ENCODE peak calls at places on chromosomes 6 and 20, in nine cellular contexts. P is heart left ventricle; K is CD4-positive, CD25-positive, alpha-beta regulatory T cell; G is Karpas-422; M is effector memory CD4-positive, alpha-beta T cell; Z is psoas muscle; H is stomach; D is pancreas; Q is CD8-positive, alpha-beta T cell. U is an unnamed sample.

GRCh38 chr6:7417684-7418083 is 28.1 kb downstream of the RIOK1 start:
- DNase-seq in P (no peak), K (no peak), G (no peak), M (no peak), Z (no peak), H (no peak), D (no peak), Q (no peak), U (no peak)

GRCh38 chr6:28566527-28567252 is 41.0 kb downstream of the GPX5 start:
- DNase-seq in P (no peak), K (no peak), G (no peak), M (no peak), Z (no peak), H (no peak), D (no peak), Q (no peak), U (no peak)

GRCh38 chr6:83958250-83958685 is 75.3 kb upstream of the MRAP2 start:
- DNase-seq in P (no peak), K (no peak), G (no peak), M (no peak), Z (no peak), H (no peak), D (no peak), Q (no peak), U (no peak)

GRCh38 chr6:113971786-113972185 is 838 bp upstream of the HDAC2 start:
- DNase-seq in P (no peak), K (no peak), G (peak; percentile 57), M (no peak), Z (no peak), H (no peak), D (no peak), Q (no peak), U (no peak)

GRCh38 chr20:19849341-19850189 is 91.5 kb downstream of the RIN2 start:
- DNase-seq in P (no peak), K (no peak), G (no peak), M (no peak), Z (no peak), H (no peak), D (no peak), Q (no peak), U (no peak)

GRCh38 chr20:41222703-41223102 is 85.4 kb downstream of the PLCG1 start:
- DNase-seq in P (no peak), K (no peak), G (no peak), M (no peak), Z (no peak), H (no peak), D (no peak), Q (no peak), U (no peak)

GRCh38 chr20:59634435-59635005 is 30.2 kb downstream of the PHACTR3 start:
- DNase-seq in P (no peak), K (no peak), G (no peak), M (no peak), Z (no peak), H (peak; percentile 14), D (no peak), Q (no peak), U (peak; percentile 43)

GRCh38 chr20:52914870-52915269 is 57.3 kb upstream of the TSHZ2 start:
- DNase-seq in P (no peak), K (no peak), G (no peak), M (no peak), Z (no peak), H (no peak), D (no peak), Q (no peak), U (no peak)

GRCh38 chr6:81226957-81227356 is 525.5 kb downstream of the TENT5A start:
- DNase-seq in P (no peak), K (no peak), G (no peak), M (no peak), Z (no peak), H (no peak), D (no peak), Q (no peak), U (no peak)

GRCh38 chr6:160042014-160042773 is 73.3 kb downstream of the IGF2R start:
- DNase-seq in P (no peak), K (no peak), G (no peak), M (no peak), Z (no peak), H (no peak), D (no peak), Q (no peak), U (no peak)

GRCh38 chr6:84791233-84791632 is 26.8 kb upstream of the TBX18 start:
- DNase-seq in P (no peak), K (no peak), G (no peak), M (no peak), Z (no peak), H (no peak), D (no peak), Q (no peak), U (no peak)

GRCh38 chr6:112760831-112761230 is 413.7 kb downstream of the RFPL4B start:
- DNase-seq in P (no peak), K (no peak), G (no peak), M (no peak), Z (no peak), H (no peak), D (no peak), Q (no peak), U (no peak)

GRCh38 chr6:11977738-11978137 is 34.4 kb upstream of the HIVEP1 start:
- DNase-seq in P (no peak), K (no peak), G (no peak), M (no peak), Z (no peak), H (no peak), D (no peak), Q (no peak), U (no peak)

GRCh38 chr20:2698186-2698817 is 5.7 kb downstream of the EBF4 start:
- DNase-seq in P (no peak), K (no peak), G (no peak), M (no peak), Z (no peak), H (peak; percentile 24), D (no peak), Q (no peak), U (no peak)

GRCh38 chr6:35296931-35297330 is 687 bp upstream of the DEF6 start:
- DNase-seq in P (no peak), K (no peak), G (no peak), M (no peak), Z (no peak), H (no peak), D (no peak), Q (no peak), U (no peak)

GRCh38 chr6:35300848-35301247 is 3.2 kb downstream of the DEF6 start:
- DNase-seq in P (no peak), K (peak; percentile 59), G (no peak), M (peak; percentile 32), Z (no peak), H (no peak), D (no peak), Q (peak; percentile 40), U (no peak)

GRCh38 chr6:35297541-35298481 is at the start of gene DEF6:
- DNase-seq in P (peak; percentile 85), K (peak; percentile 87), G (peak; percentile 96), M (peak; percentile 83), Z (peak; percentile 83), H (peak; percentile 92), D (peak; percentile 85), Q (peak; percentile 83), U (no peak)

GRCh38 chr6:35299674-35300073 is 2.1 kb downstream of the DEF6 start:
- DNase-seq in P (peak; percentile 55), K (no peak), G (peak; percentile 87), M (no peak), Z (no peak), H (no peak), D (no peak), Q (no peak), U (no peak)

GRCh38 chr6:35298625-35299140 is 1.1 kb downstream of the DEF6 start:
- DNase-seq in P (no peak), K (no peak), G (peak; percentile 64), M (no peak), Z (no peak), H (no peak), D (no peak), Q (no peak), U (no peak)
- H3K27ac ChIP-seq in P (no peak overlapping the region), K (peak overlapping the region; percentile 85), G (peak overlapping the region; percentile 70), M (peak overlapping the region; percentile 94), Z (no peak overlapping the region), H (peak overlapping the region; percentile 82), D (no peak overlapping the region), Q (peak overlapping the region; percentile 81), U (peak overlapping the region; percentile 73)

GRCh38 chr6:108168980-108169800 is 3.4 kb downstream of the NR2E1 start:
- DNase-seq in P (no peak), K (no peak), G (no peak), M (no peak), Z (no peak), H (no peak), D (no peak), Q (no peak), U (no peak)

GRCh38 chr6:108168501-108168979 is 2.7 kb downstream of the NR2E1 start:
- DNase-seq in P (no peak), K (no peak), G (no peak), M (no peak), Z (no peak), H (peak; percentile 42), D (peak; percentile 39), Q (no peak), U (peak; percentile 56)

GRCh38 chr6:108166664-108167448 is 1.0 kb downstream of the NR2E1 start:
- DNase-seq in P (no peak), K (no peak), G (no peak), M (no peak), Z (no peak), H (no peak), D (no peak), Q (no peak), U (no peak)

GRCh38 chr6:108167449-108167903 is 1.7 kb downstream of the NR2E1 start:
- DNase-seq in P (no peak), K (no peak), G (no peak), M (no peak), Z (no peak), H (no peak), D (no peak), Q (no peak), U (no peak)

DNA sequence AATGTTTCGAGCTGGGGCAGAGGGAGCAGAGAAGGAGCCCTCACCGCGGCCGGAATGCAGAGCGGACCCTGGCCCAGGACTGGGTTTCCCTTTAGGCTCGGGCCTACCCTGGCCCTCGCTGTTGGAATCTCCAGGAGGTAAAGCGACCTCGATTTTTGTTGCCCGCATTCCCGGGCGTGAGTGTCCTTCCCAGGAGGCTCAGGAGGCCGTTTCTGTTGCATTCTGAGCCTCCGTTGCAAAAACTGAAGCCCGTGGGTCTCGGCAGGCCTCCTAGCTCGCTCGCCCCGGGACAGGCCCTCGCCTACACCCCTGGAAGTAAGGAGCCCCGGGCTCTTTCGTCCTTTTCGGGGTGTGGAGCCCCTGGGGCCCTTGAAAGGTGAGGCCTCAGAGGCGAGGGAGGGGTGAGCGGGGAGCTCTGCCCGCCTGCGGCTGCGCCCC is 2.2 kb downstream of the NR2E1 start:
- DNase-seq in P (no peak), K (no peak), G (no peak), M (no peak), Z (no peak), H (no peak), D (no peak), Q (no peak), U (no peak)
- H3K27me3 ChIP-seq in P (peaks cover 100% of the 10 kb centered on the region), K (peaks cover 43% of the 10 kb centered on the region), G (no peaks in the 10 kb centered on the region), M (peaks cover 85% of the 10 kb centered on the region), Z (peaks cover 100% of the 10 kb centered on the region), H (peaks cover 100% of the 10 kb centered on the region), D (peaks cover 32% of the 10 kb centered on the region), Q (peaks cover 68% of the 10 kb centered on the region), U (peaks cover 100% of the 10 kb centered on the region)

GRCh38 chr20:62301773-62302340 is 940 bp upstream of the ADRM1 start:
- DNase-seq in P (peak; percentile 91), K (peak; percentile 82), G (peak; percentile 96), M (peak; percentile 81), Z (peak; percentile 98), H (peak; percentile 93), D (peak; percentile 92), Q (peak; percentile 74), U (no peak)
- H3K4me1 ChIP-seq in P (peaks cover 34% of the 10 kb centered on the region), K (peaks cover 31% of the 10 kb centered on the region), G (peaks cover 20% of the 10 kb centered on the region), M (peaks cover 27% of the 10 kb centered on the region), Z (peaks cover 25% of the 10 kb centered on the region), H (peaks cover 26% of the 10 kb centered on the region), D (peaks cover 27% of the 10 kb centered on the region), Q (peaks cover 26% of the 10 kb centered on the region), U (peaks cover 23% of the 10 kb centered on the region)

GRCh38 chr20:664576-664975 is 11.0 kb downstream of the SCRT2 start:
- DNase-seq in P (no peak), K (no peak), G (no peak), M (no peak), Z (no peak), H (no peak), D (no peak), Q (no peak), U (no peak)
- H3K27ac ChIP-seq in P (no peak overlapping the region), K (no peak overlapping the region), G (no peak overlapping the region), M (no peak overlapping the region), Z (no peak overlapping the region), H (no peak overlapping the region), D (no peak overlapping the region), Q (no peak overlapping the region), U (no peak overlapping the region)

U was measured in RWPE2.